ENCODE peak calls at places on chromosomes 3 and 15, in eight cellular contexts. N is foreskin fibroblast, X is heart left ventricle, C is AG04449, D is brain microvascular endothelial cell, B is thoracic aorta, Y is fibroblast of pulmonary artery, M is lower lobe of right lung. T is an unnamed sample.

GRCh38 chr15:63856711-63857458 is 23.1 kb upstream of the HERC1 start:
- DNase-seq in N (peak; percentile 33), X (no peak), C (no peak), D (peak; percentile 55), B (no peak), Y (peak; percentile 73), M (no peak), T (no peak)

GRCh38 chr3:71304684-71305083 is 278.8 kb downstream of the FOXP1 start:
- DNase-seq in N (peak; percentile 23), X (no peak), C (no peak), D (peak; percentile 72), B (no peak), Y (peak; percentile 78), M (no peak), T (no peak)

GRCh38 chr3:50806806-50807205 is 132.1 kb downstream of the DOCK3 start:
- DNase-seq in N (no peak), X (no peak), C (no peak), D (peak; percentile 1), B (no peak), Y (no peak), M (no peak), T (no peak)

GRCh38 chr3:52530918-52531635 is 2.6 kb downstream of the NT5DC2 start:
- DNase-seq in N (no peak), X (peak; percentile 82), C (no peak), D (no peak), B (no peak), Y (no peak), M (no peak), T (no peak)

GRCh38 chr3:151871639-151872468 is 1.6 kb upstream of the SUCNR1 start:
- DNase-seq in N (no peak), X (no peak), C (no peak), D (no peak), B (no peak), Y (peak; percentile 43), M (no peak), T (no peak)

GRCh38 chr3:177357352-177358084 is 160.2 kb upstream of the TBL1XR1 start:
- DNase-seq in N (peak; percentile 82), X (no peak), C (no peak), D (peak; percentile 88), B (no peak), Y (peak; percentile 86), M (no peak), T (no peak)

GRCh38 chr15:50046868-50047267 is 72.2 kb downstream of the ATP8B4 start:
- DNase-seq in N (no peak), X (no peak), C (no peak), D (peak; percentile 24), B (no peak), Y (no peak), M (no peak), T (no peak)

GRCh38 chr3:48135773-48136495 is 52.3 kb downstream of the CDC25A start:
- DNase-seq in N (no peak), X (no peak), C (no peak), D (peak; percentile 75), B (no peak), Y (no peak), M (no peak), T (no peak)

GRCh38 chr3:196634224-196634623 is 5.3 kb upstream of the NRROS start:
- DNase-seq in N (no peak), X (no peak), C (no peak), D (no peak), B (no peak), Y (no peak), M (no peak), T (no peak)

GRCh38 chr15:45442497-45443135 is 64.3 kb upstream of the GATM start:
- DNase-seq in N (no peak), X (no peak), C (no peak), D (peak; percentile 47), B (no peak), Y (peak; percentile 42), M (no peak), T (no peak)

GRCh38 chr3:139173372-139174108 is 128.8 kb upstream of the PRR23C start:
- DNase-seq in N (peak; percentile 32), X (no peak), C (no peak), D (peak; percentile 3), B (no peak), Y (peak; percentile 11), M (no peak), T (no peak)

GRCh38 chr15:48393650-48394049 is 62.4 kb downstream of the DUT start:
- DNase-seq in N (no peak), X (peak; percentile 65), C (no peak), D (no peak), B (no peak), Y (peak; percentile 79), M (peak; percentile 47), T (no peak)

GRCh38 chr3:116442331-116443021 is 2.8 kb downstream of the LSAMP start:
- DNase-seq in N (no peak), X (no peak), C (no peak), D (no peak), B (no peak), Y (no peak), M (no peak), T (no peak)

GRCh38 chr15:40233727-40234577 is 4.9 kb upstream of the PAK6 start:
- DNase-seq in N (no peak), X (no peak), C (no peak), D (no peak), B (no peak), Y (no peak), M (no peak), T (no peak)

GRCh38 chr3:140180603-140181002 is 245.6 kb downstream of the CLSTN2 start:
- DNase-seq in N (no peak), X (no peak), C (no peak), D (no peak), B (no peak), Y (no peak), M (no peak), T (no peak)

GRCh38 chr3:54897028-54897711 is 30.7 kb downstream of the LRTM1 start:
- DNase-seq in N (peak; percentile 59), X (no peak), C (no peak), D (peak; percentile 39), B (no peak), Y (peak; percentile 57), M (no peak), T (no peak)

GRCh38 chr15:85684174-85684710 is 110.5 kb downstream of the KLHL25 start:
- DNase-seq in N (no peak), X (no peak), C (no peak), D (no peak), B (no peak), Y (no peak), M (no peak), T (no peak)

GRCh38 chr3:149409351-149409750 is 31.9 kb upstream of the TM4SF1 start:
- DNase-seq in N (no peak), X (no peak), C (no peak), D (no peak), B (no peak), Y (no peak), M (no peak), T (no peak)

GRCh38 chr3:30602946-30603345 is 3.5 kb upstream of the TGFBR2 start:
- DNase-seq in N (no peak), X (no peak), C (no peak), D (no peak), B (no peak), Y (no peak), M (no peak), T (no peak)

GRCh38 chr15:65377976-65378366 is at the start of gene IGDCC3:
- DNase-seq in N (no peak), X (no peak), C (no peak), D (no peak), B (no peak), Y (no peak), M (no peak), T (no peak)

GRCh38 chr3:16301490-16301889 is 36.5 kb downstream of the OXNAD1 start:
- DNase-seq in N (no peak), X (no peak), C (no peak), D (no peak), B (no peak), Y (no peak), M (no peak), T (no peak)

GRCh38 chr3:16302082-16302631 is 37.1 kb downstream of the OXNAD1 start:
- DNase-seq in N (no peak), X (no peak), C (no peak), D (no peak), B (no peak), Y (no peak), M (no peak), T (no peak)

GRCh38 chr3:16299746-16300145 is 34.7 kb downstream of the OXNAD1 start:
- DNase-seq in N (no peak), X (no peak), C (no peak), D (no peak), B (no peak), Y (no peak), M (no peak), T (no peak)

GRCh38 chr3:16300282-16300681 is 35.3 kb downstream of the OXNAD1 start:
- DNase-seq in N (no peak), X (no peak), C (no peak), D (no peak), B (no peak), Y (no peak), M (no peak), T (no peak)

DNA sequence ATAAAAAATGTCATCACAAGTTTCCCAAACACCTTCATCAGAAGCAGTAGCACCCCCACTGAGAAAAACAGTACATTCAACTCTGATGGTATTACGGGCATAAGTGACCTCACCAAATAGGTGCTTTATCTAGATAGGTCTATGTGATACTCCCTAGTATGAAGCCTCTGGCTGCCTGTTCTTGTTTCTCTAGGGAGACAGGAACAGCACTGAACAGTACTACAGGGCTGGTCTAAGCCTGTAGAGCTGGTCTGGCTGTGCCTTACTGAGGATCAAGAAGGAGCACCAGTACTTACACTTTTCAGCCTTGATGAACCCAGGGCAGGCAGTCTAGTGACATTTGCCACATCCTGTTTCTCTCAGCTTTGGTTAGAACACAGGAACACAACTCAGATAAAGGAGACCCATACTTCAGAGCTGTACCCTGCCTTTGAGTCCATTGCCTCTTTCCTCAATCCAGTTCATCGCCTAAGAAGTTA is 35.9 kb downstream of the OXNAD1 start:
- DNase-seq in N (no peak), X (no peak), C (no peak), D (no peak), B (no peak), Y (no peak), M (no peak), T (no peak)
- H3K4me3 ChIP-seq in N (no peak overlapping the region), X (no peak overlapping the region), C (no peak overlapping the region), D (no peak overlapping the region), B (no peak overlapping the region), Y (no peak overlapping the region), M (no peak overlapping the region), T (no peak overlapping the region)

GRCh38 chr15:33675246-33675645 is 293.1 kb upstream of the CHRM5 start:
- DNase-seq in N (no peak), X (no peak), C (no peak), D (peak; percentile 6), B (no peak), Y (peak; percentile 43), M (no peak), T (no peak)
- TF ChIP-seq CTCF in N (peak; percentile 45), X (peak; percentile 9), C (no peak), D (peak; percentile 57), B (no peak), Y (peak; percentile 46), M (peak; percentile 15), T (no peak)

GRCh38 chr3:119643094-119643493 is 17.3 kb downstream of the POPDC2 start:
- DNase-seq in N (no peak), X (no peak), C (no peak), D (no peak), B (no peak), Y (peak; percentile 45), M (no peak), T (no peak)
- H3K4me3 ChIP-seq in N (no peak overlapping the region), X (no peak overlapping the region), C (no peak overlapping the region), D (no peak overlapping the region), B (no peak overlapping the region), Y (no peak overlapping the region), M (no peak overlapping the region), T (no peak overlapping the region)

GRCh38 chr3:58659051-58659675 is 7.4 kb downstream of the FAM3D start:
- DNase-seq in N (no peak), X (no peak), C (no peak), D (peak; percentile 20), B (no peak), Y (peak; percentile 73), M (no peak), T (no peak)
- TF ChIP-seq CTCF in N (no peak), X (peak; percentile 39), C (peak; percentile 41), D (peak; percentile 63), B (no peak), Y (peak; percentile 61), M (peak; percentile 12), T (no peak)